ENCODE peak calls at places on chromosomes 3 and 15, in ten cellular contexts. A, N, H, T, K, E, R, C, W and V are unnamed samples.

GRCh38 chr3:124663690-124664089 is 66.6 kb upstream of the UMPS start:
- DNase-seq in A (no peak), N (peak), H (no peak), T (no peak), K (no peak), E (no peak), R (peak), C (peak), W (no peak), V (peak)

GRCh38 chr15:29323557-29323956 is 53.9 kb upstream of the NSMCE3 start:
- DNase-seq in A (no peak), N (no peak), H (no peak), T (no peak), K (no peak), E (no peak), R (no peak), C (no peak), W (no peak), V (no peak)

GRCh38 chr15:61228025-61228901 is 839 bp downstream of the RORA start:
- DNase-seq in A (no peak), N (no peak), H (no peak), T (peak), K (no peak), E (no peak), R (peak), C (peak), W (no peak), V (no peak)

GRCh38 chr3:176375519-176375918 is 821.8 kb downstream of the TBL1XR1 start:
- DNase-seq in A (no peak), N (peak), H (no peak), T (no peak), K (no peak), E (no peak), R (no peak), C (no peak), W (no peak), V (no peak)

GRCh38 chr3:45969953-45970352 is 25.7 kb downstream of the FYCO1 start:
- DNase-seq in A (no peak), N (no peak), H (no peak), T (no peak), K (no peak), E (no peak), R (no peak), C (no peak), W (no peak), V (no peak)

GRCh38 chr3:195188530-195188917 is 82.4 kb downstream of the XXYLT1 start:
- DNase-seq in A (no peak), N (no peak), H (no peak), T (no peak), K (peak), E (no peak), R (no peak), C (peak), W (no peak), V (no peak)

GRCh38 chr3:66856555-66856954 is 141.6 kb upstream of the KBTBD8 start:
- DNase-seq in A (no peak), N (no peak), H (no peak), T (no peak), K (no peak), E (no peak), R (no peak), C (no peak), W (no peak), V (no peak)

GRCh38 chr3:156358232-156358631 is 196.7 kb downstream of the SSR3 start:
- DNase-seq in A (no peak), N (no peak), H (no peak), T (no peak), K (no peak), E (no peak), R (no peak), C (no peak), W (no peak), V (no peak)

GRCh38 chr3:23669541-23670255 is 136.1 kb upstream of the UBE2E1 start:
- DNase-seq in A (no peak), N (peak), H (no peak), T (no peak), K (no peak), E (no peak), R (no peak), C (no peak), W (no peak), V (no peak)